ENCODE peak calls at places on chromosomes 12 and 14, in four cellular contexts. One of them, this sample, is unnamed.

GRCh38 chr12:68638721-68639395 is 28.2 kb downstream of the RAP1B start:
- DNase-seq in naive thymus-derived CD4-positive, alpha-beta T cell: no peak
- DNase-seq in Karpas-422: no peak
- DNase-seq in mucosa of gallbladder: no peak
- DNase-seq in this sample: no peak

GRCh38 chr12:96263449-96263902 is 69.3 kb downstream of the ELK3 start:
- DNase-seq in Karpas-422: no peak
- DNase-seq in naive thymus-derived CD4-positive, alpha-beta T cell: no peak
- DNase-seq in mucosa of gallbladder: no peak
- DNase-seq in this sample: no peak

GRCh38 chr14:25042362-25043299 is 7.3 kb downstream of the STXBP6 start:
- DNase-seq in naive thymus-derived CD4-positive, alpha-beta T cell: no peak
- DNase-seq in mucosa of gallbladder: peak; percentile 49
- DNase-seq in Karpas-422: no peak
- DNase-seq in this sample: peak; percentile 73

GRCh38 chr14:48690349-48690748 is 895.8 kb downstream of the RPS29 start:
- DNase-seq in Karpas-422: no peak
- DNase-seq in mucosa of gallbladder: no peak
- DNase-seq in naive thymus-derived CD4-positive, alpha-beta T cell: no peak
- DNase-seq in this sample: peak; percentile 34

GRCh38 chr14:90091393-90091792 is 29.6 kb downstream of the KCNK13 start:
- DNase-seq in naive thymus-derived CD4-positive, alpha-beta T cell: no peak
- DNase-seq in Karpas-422: no peak
- DNase-seq in mucosa of gallbladder: no peak
- DNase-seq in this sample: peak; percentile 52

GRCh38 chr14:53711205-53711604 is 245.4 kb downstream of the BMP4 start:
- DNase-seq in naive thymus-derived CD4-positive, alpha-beta T cell: no peak
- DNase-seq in mucosa of gallbladder: no peak
- DNase-seq in Karpas-422: no peak
- DNase-seq in this sample: no peak

GRCh38 chr12:119868992-119869391 is 8.1 kb downstream of the CIT start:
- DNase-seq in Karpas-422: no peak
- DNase-seq in naive thymus-derived CD4-positive, alpha-beta T cell: no peak
- DNase-seq in mucosa of gallbladder: no peak
- DNase-seq in this sample: no peak

GRCh38 chr14:70254476-70254961 is 65.8 kb upstream of the SLC8A3 start:
- DNase-seq in Karpas-422: no peak
- DNase-seq in naive thymus-derived CD4-positive, alpha-beta T cell: no peak
- DNase-seq in mucosa of gallbladder: peak; percentile 32
- DNase-seq in this sample: peak; percentile 30

GRCh38 chr14:101965796-101966718 is 1.7 kb downstream of the DYNC1H1 start:
- DNase-seq in naive thymus-derived CD4-positive, alpha-beta T cell: no peak
- DNase-seq in Karpas-422: peak; percentile 61
- DNase-seq in mucosa of gallbladder: no peak
- DNase-seq in this sample: no peak

GRCh38 chr12:121476477-121476876 is 76.6 kb downstream of the RNF34 start:
- DNase-seq in mucosa of gallbladder: no peak
- DNase-seq in naive thymus-derived CD4-positive, alpha-beta T cell: no peak
- DNase-seq in Karpas-422: no peak
- DNase-seq in this sample: no peak

This sample was measured in T47D.